ENCODE peak calls at places on chromosomes 3 and 15, in ten cellular contexts. W is tibial nerve; L is astrocyte; Q is CD4-positive, alpha-beta memory T cell; F is AG04450; E is ovary; X is tibial artery; R is fibroblast of lung; V is suprapubic skin; N is effector memory CD4-positive, alpha-beta T cell. I is an unnamed sample.
A peak's percentile ranks its signal among the peaks of the same experiment; 100 is the strongest.

GRCh38 chr3:141377377-141377776 is 9.1 kb downstream of the ZBTB38 start:
- DNase-seq in L (no peak), V (no peak), X (no peak), E (no peak), N (no peak), Q (no peak), W (no peak), R (no peak), F (no peak), I (no peak)

GRCh38 chr15:80694624-80695098 is 449 bp upstream of the ABHD17C start:
- DNase-seq in E (peak; percentile 19), R (peak; percentile 48), X (no peak), L (peak; percentile 36), V (no peak), Q (no peak), F (no peak), N (peak; percentile 16), W (no peak), I (peak; percentile 7)

GRCh38 chr15:51076898-51077564 is 17.7 kb downstream of the TNFAIP8L3 start:
- DNase-seq in F (no peak), W (no peak), X (peak; percentile 74), L (peak; percentile 67), R (peak; percentile 74), E (peak; percentile 85), V (peak; percentile 80), N (no peak), Q (no peak), I (peak; percentile 48)

GRCh38 chr3:184399410-184399809 is 19.6 kb downstream of the CHRD start:
- DNase-seq in N (no peak), L (peak; percentile 93), X (peak; percentile 58), W (peak; percentile 52), Q (no peak), V (no peak), R (peak; percentile 95), E (peak; percentile 73), F (peak; percentile 88), I (no peak)

GRCh38 chr15:74776851-74777768 is 4.8 kb upstream of the CSK start:
- DNase-seq in V (no peak), L (no peak), E (no peak), N (peak; percentile 51), W (no peak), X (no peak), R (no peak), F (no peak), Q (peak; percentile 86), I (peak; percentile 24)

GRCh38 chr3:42118762-42119361 is 27.7 kb downstream of the TRAK1 start:
- DNase-seq in F (no peak), N (no peak), V (peak; percentile 54), L (no peak), R (peak; percentile 30), X (peak; percentile 49), E (no peak), Q (no peak), W (peak; percentile 24), I (peak; percentile 13)

GRCh38 chr3:149654188-149654601 is 3.6 kb downstream of the WWTR1 start:
- DNase-seq in R (peak; percentile 89), W (no peak), L (peak; percentile 87), F (no peak), V (no peak), E (no peak), X (no peak), N (no peak), Q (no peak), I (no peak)

GRCh38 chr15:100002091-100002620 is 268.9 kb upstream of the LYSMD4 start:
- DNase-seq in L (no peak), V (peak; percentile 60), F (no peak), R (no peak), X (peak; percentile 49), W (no peak), N (no peak), Q (no peak), E (no peak), I (no peak)

DNA sequence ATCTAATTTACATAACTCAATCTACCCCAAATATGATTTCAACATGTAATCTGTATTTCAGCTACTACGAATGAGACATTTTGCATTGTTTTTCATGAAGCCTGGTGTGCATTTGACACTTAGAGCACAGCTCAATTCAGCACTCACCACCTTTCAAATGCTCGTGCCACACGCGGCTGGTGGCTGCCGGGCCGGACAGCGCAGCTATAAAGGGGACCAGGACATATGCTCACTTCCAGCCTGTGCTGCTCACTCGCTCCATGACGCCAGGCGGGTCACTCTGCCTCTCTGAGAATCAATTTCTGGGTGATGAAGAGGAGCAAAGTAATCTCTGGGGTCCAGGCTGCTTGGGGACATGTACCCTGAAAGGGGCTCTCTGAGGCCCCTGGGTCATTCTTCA is 93.1 kb downstream of the WNT7A start:
- DNase-seq in R (no peak), W (no peak), L (no peak), E (no peak), F (no peak), V (no peak), N (no peak), X (no peak), Q (no peak), I (no peak)
- H3K27me3 ChIP-seq in R (no peaks in the 10 kb centered on the region), W (no peaks in the 10 kb centered on the region), L (peaks cover 9% of the 10 kb centered on the region), E (no peaks in the 10 kb centered on the region), F (peaks cover 3% of the 10 kb centered on the region), V (peaks cover 46% of the 10 kb centered on the region), N (no peaks in the 10 kb centered on the region), X (no peaks in the 10 kb centered on the region), Q (no peaks in the 10 kb centered on the region), I (no peaks in the 10 kb centered on the region)

GRCh38 chr15:89051875-89052274 is 36.4 kb upstream of the ABHD2 start:
- DNase-seq in L (peak; percentile 97), X (no peak), F (peak; percentile 77), V (no peak), E (no peak), N (no peak), R (peak; percentile 97), Q (no peak), W (no peak), I (no peak)
- H3K27ac ChIP-seq in L (peak overlapping the region; percentile 97), X (peak overlapping the region; percentile 84), F (peak overlapping the region; percentile 84), V (no peak overlapping the region), E (no peak overlapping the region), N (no peak overlapping the region), R (peak overlapping the region; percentile 73), Q (no peak overlapping the region), W (peak overlapping the region; percentile 23), I (no peak overlapping the region)

DNA sequence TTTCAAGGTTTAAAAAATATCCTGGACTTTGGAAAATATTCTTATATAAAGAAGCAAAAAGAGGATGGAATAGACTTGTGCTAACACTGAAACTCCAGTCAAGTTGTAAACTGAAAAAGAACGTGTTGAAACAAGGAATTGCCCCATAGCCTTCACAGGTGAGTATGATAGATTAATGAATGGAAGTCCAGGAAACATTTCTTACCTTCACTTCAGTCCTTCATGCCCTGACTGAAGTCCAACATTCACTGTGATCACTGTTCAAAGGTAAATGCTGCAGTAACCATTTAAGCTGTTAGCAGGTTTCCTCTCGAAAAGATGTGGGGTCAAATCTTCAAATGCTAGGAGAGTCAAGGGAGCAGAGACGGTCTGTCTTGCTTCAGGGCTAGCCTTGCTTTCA is 46.2 kb downstream of the SLC30A4 start:
- DNase-seq in L (no peak), E (no peak), X (no peak), Q (no peak), R (no peak), F (no peak), W (no peak), V (no peak), N (no peak), I (no peak)
- H3K27me3 ChIP-seq in L (no peaks in the 10 kb centered on the region), E (no peaks in the 10 kb centered on the region), X (no peaks in the 10 kb centered on the region), Q (no peaks in the 10 kb centered on the region), R (no peaks in the 10 kb centered on the region), F (peaks cover 3% of the 10 kb centered on the region), W (no peaks in the 10 kb centered on the region), V (peaks cover 2% of the 10 kb centered on the region), N (no peaks in the 10 kb centered on the region), I (no peaks in the 10 kb centered on the region)

GRCh38 chr3:127736801-127737539 is 64.2 kb downstream of the ABTB1 start:
- DNase-seq in N (no peak), E (no peak), R (no peak), L (no peak), Q (no peak), V (no peak), W (no peak), F (no peak), X (no peak), I (no peak)
- H3K27ac ChIP-seq in N (no peak overlapping the region), E (no peak overlapping the region), R (no peak overlapping the region), L (no peak overlapping the region), Q (no peak overlapping the region), V (no peak overlapping the region), W (no peak overlapping the region), F (peak overlapping the region; percentile 39), X (no peak overlapping the region), I (no peak overlapping the region)

DNA sequence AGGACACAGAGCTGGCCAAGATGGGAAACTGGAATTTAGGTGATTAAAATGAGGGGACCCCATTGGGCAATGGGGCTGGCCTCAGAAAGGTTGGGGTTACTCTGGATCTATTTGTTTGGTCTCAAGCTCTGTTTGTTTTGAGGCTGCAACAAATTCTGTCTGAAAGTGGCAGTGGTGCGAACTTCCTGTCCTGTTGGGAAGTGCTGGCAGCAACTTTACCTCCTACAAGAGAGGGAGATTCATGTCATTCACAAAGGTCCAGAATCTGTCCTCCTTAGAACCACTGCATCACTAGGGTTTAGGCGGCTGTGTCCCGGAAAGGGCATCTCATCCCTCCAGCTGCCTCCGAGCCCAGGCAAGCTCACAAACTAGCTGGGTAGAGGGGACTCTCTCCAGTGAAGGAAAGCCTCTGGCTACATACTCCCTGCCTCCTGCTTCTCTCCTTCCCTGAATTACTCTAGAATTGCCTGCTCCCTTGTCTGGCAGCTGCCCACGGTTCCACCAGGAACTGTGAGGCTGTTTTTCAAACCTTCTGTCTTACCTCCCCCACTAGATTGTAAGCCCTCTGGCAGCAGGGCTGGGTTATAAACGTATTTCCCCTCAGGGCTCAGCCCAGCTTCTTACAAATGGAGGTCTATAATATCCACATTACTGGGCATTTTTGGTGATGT is 23.6 kb downstream of the MEGF11 start:
- DNase-seq in X (no peak), R (no peak), V (no peak), F (no peak), L (no peak), Q (no peak), E (no peak), N (no peak), W (no peak), I (no peak)
- H3K27me3 ChIP-seq in X (no peaks in the 10 kb centered on the region), R (peaks cover 5% of the 10 kb centered on the region), V (peaks cover 5% of the 10 kb centered on the region), F (peaks cover 17% of the 10 kb centered on the region), L (peaks cover 9% of the 10 kb centered on the region), Q (no peaks in the 10 kb centered on the region), E (no peaks in the 10 kb centered on the region), N (no peaks in the 10 kb centered on the region), W (no peaks in the 10 kb centered on the region), I (no peaks in the 10 kb centered on the region)

GRCh38 chr3:11002456-11002855 is 9.9 kb downstream of the SLC6A1 start:
- DNase-seq in L (no peak), R (no peak), Q (no peak), N (no peak), W (no peak), F (no peak), E (no peak), X (no peak), V (no peak), I (peak; percentile 31)
- H3K27ac ChIP-seq in L (no peak overlapping the region), R (no peak overlapping the region), Q (no peak overlapping the region), N (no peak overlapping the region), W (no peak overlapping the region), F (no peak overlapping the region), E (no peak overlapping the region), X (no peak overlapping the region), V (no peak overlapping the region), I (no peak overlapping the region)

GRCh38 chr15:41966414-41966812 is 5.9 kb downstream of the EHD4 start:
- DNase-seq in W (no peak), R (no peak), N (no peak), V (peak; percentile 60), Q (no peak), L (no peak), E (no peak), X (peak; percentile 45), F (no peak), I (no peak)
- H3K27me3 ChIP-seq in W (no peaks in the 10 kb centered on the region), R (no peaks in the 10 kb centered on the region), N (no peaks in the 10 kb centered on the region), V (no peaks in the 10 kb centered on the region), Q (no peaks in the 10 kb centered on the region), L (no peaks in the 10 kb centered on the region), E (no peaks in the 10 kb centered on the region), X (no peaks in the 10 kb centered on the region), F (no peaks in the 10 kb centered on the region), I (no peaks in the 10 kb centered on the region)

GRCh38 chr3:113454057-113454456 is 12.8 kb upstream of the CFAP44 start:
- DNase-seq in F (no peak), R (no peak), Q (no peak), E (no peak), V (no peak), X (no peak), L (no peak), N (no peak), W (no peak), I (no peak)
- H3K27ac ChIP-seq in F (no peak overlapping the region), R (no peak overlapping the region), Q (no peak overlapping the region), E (no peak overlapping the region), V (no peak overlapping the region), X (no peak overlapping the region), L (no peak overlapping the region), N (no peak overlapping the region), W (no peak overlapping the region), I (no peak overlapping the region)